ENCODE peak calls at places on chromosomes 12 and 14, in five cellular contexts. Y is HepG2, J is HCT116, L is GM12878, K is K562. A is an unnamed sample. For H3K27me3, the result is how much of the 10 kb centered on the place peaks cover.

GRCh38 chr14:36529062-36529461 is 9.0 kb upstream of the NKX2-1 start:
- DNase-seq in Y (no peak), J (no peak), L (no peak), K (no peak), A (no peak)

GRCh38 chr14:61638595-61639391 is 56.5 kb upstream of the HIF1A start:
- DNase-seq in Y (no peak), J (no peak), L (no peak), K (no peak), A (no peak)

GRCh38 chr12:116248930-116249329 is 28.6 kb downstream of the MED13L start:
- DNase-seq in Y (no peak), J (no peak), L (no peak), K (no peak), A (no peak)

GRCh38 chr12:94925729-94926128 is 77.8 kb downstream of the NDUFA12 start:
- DNase-seq in Y (no peak), J (no peak), L (no peak), K (no peak), A (no peak)

GRCh38 chr14:99862111-99862510 is 68.9 kb downstream of the EML1 start:
- DNase-seq in Y (no peak), J (no peak), L (no peak), K (no peak), A (no peak)

GRCh38 chr14:80965041-80965440 is 9.6 kb downstream of the TSHR start:
- DNase-seq in Y (no peak), J (no peak), L (no peak), K (no peak), A (no peak)

GRCh38 chr12:114812858-114813761 is 129.1 kb upstream of the TBX3 start:
- DNase-seq in Y (peak), J (no peak), L (no peak), K (no peak), A (no peak)

GRCh38 chr12:12405882-12406281 is 49.0 kb downstream of the BORCS5 start:
- DNase-seq in Y (peak), J (no peak), L (no peak), K (no peak), A (no peak)

GRCh38 chr14:91410781-91411536 is 6.7 kb downstream of the CCDC88C start:
- DNase-seq in Y (no peak), J (no peak), L (no peak), K (no peak), A (no peak)

GRCh38 chr12:24759155-24759554 is 189.7 kb downstream of the BCAT1 start:
- DNase-seq in Y (peak), J (no peak), L (no peak), K (peak), A (no peak)

GRCh38 chr14:68779761-68780323 is 13.0 kb downstream of the ZFP36L1 start:
- DNase-seq in Y (peak), J (peak), L (no peak), K (peak), A (no peak)

GRCh38 chr12:24599737-24600136 is 349.2 kb downstream of the BCAT1 start:
- DNase-seq in Y (no peak), J (no peak), L (no peak), K (no peak), A (no peak)

GRCh38 chr12:208813-209212 is 5.1 kb downstream of the SLC6A12 start:
- DNase-seq in Y (no peak), J (no peak), L (no peak), K (no peak), A (no peak)

GRCh38 chr12:207804-208203 is 6.2 kb downstream of the SLC6A12 start:
- DNase-seq in Y (no peak), J (no peak), L (no peak), K (no peak), A (no peak)

GRCh38 chr12:209246-209645 is 4.7 kb downstream of the SLC6A12 start:
- DNase-seq in Y (no peak), J (no peak), L (no peak), K (no peak), A (no peak)

GRCh38 chr12:205026-205425 is 8.9 kb downstream of the SLC6A12 start:
- DNase-seq in Y (no peak), J (no peak), L (no peak), K (no peak), A (no peak)

GRCh38 chr12:206746-207440 is 7.1 kb downstream of the SLC6A12 start:
- DNase-seq in Y (no peak), J (no peak), L (no peak), K (no peak), A (no peak)
- H3K27me3 ChIP-seq in Y (under half), J (under half), L (under half), K (half or more), A (under half)

GRCh38 chr12:93156091-93156490 is 221.6 kb upstream of the NUDT4 start:
- DNase-seq in Y (no peak), J (no peak), L (no peak), K (no peak), A (no peak)
- TF ChIP-seq ATF3 in Y (no peak), J (no peak), L (no peak), K (no peak), A (no peak)

DNA sequence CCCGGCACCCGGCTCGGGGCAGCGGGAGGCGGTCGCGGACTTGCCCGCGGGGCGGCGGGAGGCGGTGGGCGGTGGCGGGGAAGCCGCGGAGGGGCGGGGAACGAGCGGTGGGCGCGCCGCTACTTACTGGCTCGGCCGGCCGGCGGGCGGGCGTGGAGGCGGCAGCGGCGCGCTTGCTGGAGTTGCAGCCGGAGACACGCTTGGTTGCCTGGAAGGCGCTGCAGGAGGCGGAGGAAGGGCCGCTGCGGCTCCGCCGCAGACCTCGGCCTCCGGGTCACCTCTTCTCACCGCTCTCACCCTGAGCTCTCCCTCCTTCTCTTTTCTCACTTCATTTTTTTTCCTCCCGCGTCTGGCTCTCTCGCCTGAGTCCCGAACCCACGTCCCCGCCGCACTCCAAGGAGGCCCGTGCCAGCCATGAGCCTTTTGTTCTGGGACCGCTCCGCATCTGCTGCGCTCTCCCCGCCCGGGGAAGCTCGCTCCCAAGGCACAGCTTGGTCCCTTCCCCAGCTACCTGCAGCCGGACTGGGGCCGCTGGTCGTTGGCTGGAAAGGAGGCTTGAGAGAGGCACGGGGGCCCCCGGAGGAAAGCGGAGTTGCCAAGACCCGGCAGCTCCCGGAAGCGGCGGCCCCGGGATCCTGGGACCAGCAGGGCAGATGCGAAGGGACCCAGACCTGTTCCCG is 591 bp upstream of the KCNK10 start:
- DNase-seq in Y (no peak), J (no peak), L (no peak), K (no peak), A (peak)
- H3K27me3 ChIP-seq in Y (half or more), J (under half), L (under half), K (under half), A (half or more)

DNA sequence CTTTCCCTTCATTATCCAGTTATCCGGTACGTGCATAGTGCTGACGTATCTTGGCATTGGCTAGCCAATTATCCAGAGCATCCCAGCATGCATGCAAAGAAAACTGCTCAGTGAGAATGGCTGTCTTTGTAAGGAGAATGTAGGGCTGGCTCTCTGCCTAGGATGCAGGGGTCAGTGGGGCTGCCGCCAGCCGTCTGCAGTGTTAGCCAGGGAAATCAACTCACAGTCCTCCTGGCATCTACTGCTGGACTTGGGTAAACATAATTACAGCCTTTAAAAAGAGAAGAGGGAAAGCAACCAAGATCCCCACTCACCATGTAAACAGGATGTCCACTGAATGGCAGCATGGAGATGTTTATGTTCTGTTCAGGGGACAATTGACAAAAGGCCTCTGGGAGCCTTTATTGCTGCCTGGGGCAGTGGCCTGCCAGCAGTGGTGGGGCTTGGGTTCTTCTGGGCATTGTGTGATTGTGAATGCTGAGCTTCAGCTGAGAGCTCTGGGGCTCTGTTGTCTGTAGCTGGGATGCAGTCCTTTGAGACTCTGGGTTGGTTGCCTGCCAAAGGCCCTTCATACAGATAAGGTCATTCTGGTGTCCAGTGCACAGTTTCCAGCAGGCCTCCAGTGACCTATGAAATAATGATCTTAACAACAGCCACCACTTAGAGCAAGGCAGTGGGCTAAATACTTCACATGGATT is 121.8 kb downstream of the TBC1D30 start:
- DNase-seq in Y (no peak), J (no peak), L (no peak), K (no peak), A (no peak)
- TF ChIP-seq ATF3 in Y (no peak), J (no peak), L (no peak), K (no peak), A (no peak)

GRCh38 chr12:52647601-52648000 is 4.4 kb downstream of the KRT2 start:
- DNase-seq in Y (no peak), J (no peak), L (no peak), K (no peak), A (no peak)

GRCh38 chr12:52645120-52645761 is 6.8 kb downstream of the KRT2 start:
- DNase-seq in Y (no peak), J (no peak), L (no peak), K (peak), A (no peak)

GRCh38 chr12:52648012-52648550 is 3.9 kb downstream of the KRT2 start:
- DNase-seq in Y (no peak), J (no peak), L (no peak), K (no peak), A (no peak)

GRCh38 chr12:52645982-52646381 is 6.0 kb downstream of the KRT2 start:
- DNase-seq in Y (no peak), J (no peak), L (no peak), K (peak), A (peak)

GRCh38 chr12:52646613-52647012 is 5.4 kb downstream of the KRT2 start:
- DNase-seq in Y (no peak), J (no peak), L (no peak), K (no peak), A (peak)
- H3K27me3 ChIP-seq in Y (half or more), J (under half), L (under half), K (under half), A (under half)

DNA sequence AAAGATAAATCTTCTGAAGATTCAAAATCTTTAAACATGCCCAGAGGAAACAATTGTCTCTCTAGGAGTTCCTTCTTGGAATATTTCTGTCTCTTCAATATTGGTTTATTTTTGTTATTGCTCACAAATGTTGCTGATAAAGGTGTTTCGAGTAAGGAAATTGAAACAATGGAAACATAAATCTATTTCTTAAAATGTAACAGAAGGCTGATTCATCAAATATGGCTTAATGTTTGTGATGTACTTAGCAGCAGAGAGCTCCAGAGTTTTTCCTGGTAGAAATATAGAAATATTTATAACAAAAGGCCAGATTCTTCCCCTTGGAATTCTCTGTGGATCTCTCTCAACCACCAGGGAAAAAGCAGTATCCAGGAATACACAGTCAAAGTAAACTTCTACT is 149.2 kb upstream of the LRIG3 start:
- DNase-seq in Y (no peak), J (no peak), L (no peak), K (no peak), A (no peak)
- TF ChIP-seq ATF3 in Y (no peak), J (no peak), L (no peak), K (no peak), A (no peak)

A was measured in H1.